ENCODE peak calls at places on chromosomes 7 and 10, in ten cellular contexts. B is epithelial cell of esophagus, Y is H9, J is mesothelial cell of epicardium, D is testis, Q is upper lobe of right lung, P is heart left ventricle, N is type B pancreatic cell, F is ovary, H is fibroblast of the aortic adventitia. E is an unnamed sample.

GRCh38 chr7:116910367-116910766 is 42.9 kb upstream of the ST7 start:
- DNase-seq in P (no peak), Q (no peak), N (no peak), H (no peak), J (no peak), Y (no peak), F (no peak), B (no peak), D (no peak), E (no peak)

GRCh38 chr7:93551063-93551895 is 23.2 kb downstream of the CALCR start:
- DNase-seq in H (peak), Q (no peak), J (no peak), F (no peak), B (peak), D (peak), P (no peak), N (no peak), Y (no peak), E (no peak)

GRCh38 chr7:7707756-7708310 is 10.6 kb downstream of the RPA3 start:
- DNase-seq in B (peak), N (no peak), F (no peak), J (no peak), H (peak), Q (no peak), D (no peak), P (no peak), Y (no peak), E (no peak)

GRCh38 chr7:22662490-22663145 is 64.4 kb upstream of the IL6 start:
- DNase-seq in J (no peak), H (no peak), B (no peak), D (no peak), P (no peak), Y (no peak), Q (no peak), F (no peak), N (no peak), E (no peak)

GRCh38 chr10:5559642-5560141 is 34.9 kb downstream of the CALML3 start:
- DNase-seq in Y (no peak), D (no peak), H (peak), J (no peak), Q (no peak), P (no peak), B (no peak), N (no peak), F (no peak), E (no peak)

GRCh38 chr10:51706225-51706624 is 6.8 kb upstream of the CSTF2T start:
- DNase-seq in N (no peak), J (no peak), B (no peak), Q (no peak), F (peak), P (peak), Y (no peak), H (peak), D (peak), E (no peak)

GRCh38 chr7:77979219-77979618 is 180.6 kb downstream of the PHTF2 start:
- DNase-seq in D (no peak), B (peak), P (no peak), H (no peak), J (no peak), Y (no peak), Q (no peak), F (no peak), N (no peak), E (no peak)

GRCh38 chr7:150444674-150445365 is 5.6 kb upstream of the GIMAP8 start:
- DNase-seq in Y (no peak), P (no peak), F (no peak), Q (no peak), B (no peak), H (no peak), D (no peak), J (no peak), N (no peak), E (no peak)

GRCh38 chr10:124323806-124324205 is 94.9 kb downstream of the OAT start:
- DNase-seq in B (no peak), H (no peak), N (no peak), Q (peak), J (no peak), F (no peak), P (no peak), Y (no peak), D (no peak), E (no peak)

GRCh38 chr7:106029941-106030340 is 66.9 kb downstream of the CDHR3 start:
- DNase-seq in P (no peak), B (no peak), F (no peak), J (no peak), N (no peak), D (no peak), Q (no peak), H (no peak), Y (no peak), E (no peak)

GRCh38 chr7:101659706-101660105 is 30.6 kb upstream of the MYL10 start:
- DNase-seq in B (no peak), N (no peak), P (no peak), D (no peak), H (no peak), J (no peak), Q (no peak), Y (no peak), F (no peak), E (no peak)

GRCh38 chr10:11866199-11866925 is 43.2 kb downstream of the PROSER2 start:
- DNase-seq in J (no peak), Y (no peak), Q (no peak), D (no peak), H (no peak), F (no peak), B (no peak), N (no peak), P (no peak), E (no peak)

GRCh38 chr7:155871211-155871610 is 58.9 kb upstream of the SHH start:
- DNase-seq in D (no peak), Y (peak), F (no peak), Q (no peak), H (no peak), N (no peak), B (no peak), J (no peak), P (no peak), E (no peak)

GRCh38 chr7:31702354-31702753 is 15.3 kb downstream of the PPP1R17 start:
- DNase-seq in B (no peak), H (no peak), P (no peak), D (no peak), Y (no peak), N (no peak), J (no peak), Q (no peak), F (no peak), E (no peak)

GRCh38 chr7:28586736-28587135 is 174.4 kb downstream of the CREB5 start:
- DNase-seq in F (no peak), N (no peak), Q (no peak), Y (no peak), J (no peak), D (no peak), P (no peak), H (no peak), B (peak), E (no peak)

GRCh38 chr10:119396008-119396708 is 146.4 kb downstream of the RGS10 start:
- DNase-seq in B (no peak), D (no peak), F (no peak), N (no peak), Q (no peak), H (no peak), J (no peak), P (no peak), Y (no peak), E (no peak)

GRCh38 chr7:27602766-27603165 is 59.9 kb downstream of the HIBADH start:
- DNase-seq in N (no peak), F (no peak), D (no peak), J (no peak), P (no peak), B (no peak), Y (peak), H (no peak), Q (no peak), E (no peak)

GRCh38 chr10:71372882-71373495 is 23.7 kb upstream of the CDH23 start:
- DNase-seq in D (no peak), F (no peak), J (no peak), N (no peak), P (no peak), B (no peak), Y (no peak), Q (no peak), H (no peak), E (no peak)

GRCh38 chr10:44056947-44057811 is 327.7 kb downstream of the CXCL12 start:
- DNase-seq in P (no peak), J (no peak), D (no peak), F (no peak), H (no peak), Q (no peak), B (no peak), N (no peak), Y (no peak), E (no peak)

GRCh38 chr10:111344804-111345203 is 268.0 kb downstream of the ADRA2A start:
- DNase-seq in Y (peak), P (no peak), B (peak), J (no peak), H (no peak), F (no peak), N (no peak), Q (no peak), D (no peak), E (no peak)

GRCh38 chr10:110446954-110447608 is 50.6 kb upstream of the DUSP5 start:
- DNase-seq in Y (no peak), P (peak), J (no peak), F (no peak), Q (peak), B (peak), N (no peak), H (peak), D (no peak), E (peak)

GRCh38 chr7:4803397-4804241 is 28.2 kb downstream of the AP5Z1 start:
- DNase-seq in Q (no peak), F (no peak), N (no peak), J (no peak), H (no peak), D (no peak), B (no peak), Y (peak), P (no peak), E (no peak)

GRCh38 chr10:46096426-46096825 is 50.4 kb upstream of the MSMB start:
- DNase-seq in N (no peak), F (no peak), B (no peak), P (no peak), J (no peak), H (no peak), D (no peak), Y (no peak), Q (no peak), E (no peak)

GRCh38 chr7:18680576-18680975 is 185.0 kb downstream of the HDAC9 start:
- DNase-seq in J (no peak), D (no peak), F (no peak), Q (no peak), B (no peak), Y (no peak), P (no peak), N (no peak), H (no peak), E (no peak)

GRCh38 chr7:106285801-106286492 is 1.2 kb upstream of the NAMPT start:
- DNase-seq in Y (no peak), B (no peak), N (no peak), Q (no peak), P (no peak), F (peak), D (no peak), H (peak), J (no peak), E (no peak)

GRCh38 chr7:124765401-124766352 is at the start of gene GPR37:
- DNase-seq in J (peak), P (peak), N (peak), Q (peak), Y (peak), D (peak), B (peak), F (no peak), H (peak), E (no peak)

GRCh38 chr10:52729259-52730104 is 43.1 kb downstream of the MBL2 start:
- DNase-seq in F (no peak), J (no peak), D (no peak), B (peak), P (no peak), Y (no peak), N (no peak), Q (no peak), H (peak), E (no peak)

GRCh38 chr10:121426307-121426706 is 171.9 kb downstream of the FGFR2 start:
- DNase-seq in B (no peak), N (no peak), Q (no peak), P (no peak), H (no peak), D (no peak), F (no peak), Y (peak), J (no peak), E (no peak)

GRCh38 chr10:69553328-69553727 is 19.9 kb downstream of the NEUROG3 start:
- DNase-seq in N (no peak), D (no peak), P (no peak), F (no peak), J (no peak), H (no peak), Q (no peak), B (no peak), Y (no peak), E (no peak)

GRCh38 chr10:104406715-104407517 is 53.3 kb downstream of the CFAP58 start:
- DNase-seq in J (no peak), B (peak), F (no peak), Y (no peak), H (peak), Q (no peak), D (no peak), P (no peak), N (no peak), E (no peak)

GRCh38 chr7:85773116-85773783 is 586.4 kb upstream of the SEMA3D start:
- DNase-seq in H (peak), P (no peak), N (no peak), F (no peak), Y (no peak), B (peak), J (no peak), D (no peak), Q (no peak), E (no peak)

GRCh38 chr7:15057272-15057671 is 154.7 kb upstream of the DGKB start:
- DNase-seq in F (no peak), Y (no peak), N (no peak), D (no peak), H (no peak), P (no peak), Q (no peak), B (no peak), J (no peak), E (no peak)

GRCh38 chr7:123941391-123942180 is 16.5 kb downstream of the SPAM1 start:
- DNase-seq in Q (no peak), P (no peak), N (no peak), B (peak), H (no peak), D (no peak), F (no peak), Y (no peak), J (no peak), E (no peak)

GRCh38 chr7:156603004-156603403 is 37.6 kb upstream of the RNF32 start:
- DNase-seq in B (no peak), F (no peak), Y (no peak), H (no peak), N (no peak), P (no peak), Q (no peak), J (no peak), D (no peak), E (no peak)

GRCh38 chr10:70592186-70592735 is 10.3 kb downstream of the PRF1 start:
- DNase-seq in N (peak), H (no peak), P (no peak), Q (no peak), B (no peak), D (no peak), J (no peak), F (no peak), Y (no peak), E (no peak)

GRCh38 chr10:49361735-49362568 is 33.9 kb downstream of the DRGX start:
- DNase-seq in Q (no peak), D (no peak), J (no peak), B (no peak), H (no peak), N (peak), Y (no peak), P (no peak), F (no peak), E (no peak)

GRCh38 chr10:26468291-26468690 is 30.1 kb downstream of the APBB1IP start:
- DNase-seq in P (no peak), Y (no peak), B (no peak), N (no peak), D (no peak), H (peak), Q (no peak), F (no peak), J (no peak), E (no peak)

DNA sequence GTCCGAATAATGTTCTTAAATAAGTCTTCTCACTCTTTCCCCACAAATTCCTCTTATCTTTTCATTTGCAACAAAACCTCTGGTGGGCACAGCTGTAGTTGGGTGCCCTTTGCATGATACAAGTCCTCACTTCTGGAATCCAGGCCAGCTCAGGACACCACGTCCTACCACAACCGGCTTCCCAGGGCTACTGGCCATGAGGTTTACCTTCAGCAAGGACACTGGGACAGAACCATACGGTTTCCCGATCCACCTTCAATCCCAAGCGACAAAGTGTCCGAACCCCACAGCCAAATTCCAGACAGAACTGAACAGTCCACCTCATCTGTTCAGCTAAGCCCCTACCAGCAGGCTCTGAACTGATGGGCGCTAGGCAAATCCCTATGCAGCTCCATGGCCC is 174.6 kb downstream of the FAM107B start:
- DNase-seq in B (no peak), H (no peak), Q (no peak), F (no peak), D (no peak), Y (peak), P (no peak), J (no peak), N (no peak), E (no peak)
- TF ChIP-seq CTCF in B (no peak), H (no peak), Q (no peak), F (no peak), D (no peak), Y (no peak), P (no peak), J (no peak), N (no peak), E (no peak)

DNA sequence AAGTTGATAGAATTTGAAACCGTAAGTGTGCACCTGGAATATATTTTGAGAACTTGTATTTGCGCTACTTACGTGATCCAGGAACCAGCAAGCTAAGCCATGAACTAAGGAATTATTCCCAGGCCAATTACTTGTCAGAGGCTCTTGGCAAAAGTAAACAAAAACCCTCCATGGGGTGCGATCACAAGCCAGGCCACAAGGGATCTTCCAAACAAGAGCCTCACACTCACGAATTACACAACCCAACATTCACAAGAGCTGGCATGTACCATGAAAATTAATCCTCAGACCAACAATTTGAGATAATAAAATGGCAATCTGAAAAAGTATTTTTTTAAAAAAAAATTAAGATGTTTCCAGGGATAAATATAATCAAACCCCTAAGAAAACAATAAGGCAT is 467.0 kb upstream of the AKR1E2 start:
- DNase-seq in P (no peak), H (peak), J (no peak), F (no peak), D (no peak), Q (no peak), B (peak), Y (peak), N (no peak), E (no peak)
- TF ChIP-seq CTCF in P (no peak), H (no peak), J (no peak), F (no peak), D (no peak), Q (no peak), B (peak), Y (peak), N (peak), E (no peak)

GRCh38 chr10:74238031-74238431 is 87.0 kb downstream of the ADK start:
- DNase-seq in B (peak), H (peak), D (no peak), F (no peak), J (no peak), N (no peak), Y (no peak), Q (peak), P (no peak), E (no peak)

GRCh38 chr10:74231375-74231774 is 80.4 kb downstream of the ADK start:
- DNase-seq in J (no peak), B (peak), Q (no peak), F (no peak), P (no peak), D (no peak), N (no peak), H (peak), Y (no peak), E (no peak)

GRCh38 chr10:74233281-74233680 is 82.3 kb downstream of the ADK start:
- DNase-seq in Q (no peak), J (no peak), N (no peak), H (no peak), F (no peak), Y (no peak), D (no peak), P (no peak), B (no peak), E (no peak)

DNA sequence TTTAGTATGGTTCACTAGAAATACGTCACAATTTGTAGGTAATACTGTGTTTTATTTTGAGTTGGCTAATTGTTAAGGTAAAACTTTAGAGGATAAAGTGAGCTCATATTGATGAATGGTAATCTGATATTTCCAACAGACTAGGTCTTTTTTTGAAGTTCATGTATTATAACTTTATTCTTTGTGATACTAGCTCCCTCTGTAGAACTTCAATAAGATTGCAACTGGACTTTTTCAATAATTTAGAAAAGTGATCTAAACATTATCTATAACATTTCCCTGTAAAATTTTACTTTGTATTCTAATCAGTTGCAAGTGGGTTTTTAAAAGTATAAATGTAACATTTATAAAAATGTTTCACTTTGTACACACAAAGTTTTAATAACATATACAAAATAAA is 83.5 kb downstream of the ADK start:
- DNase-seq in B (no peak), Y (no peak), Q (no peak), J (no peak), D (no peak), F (no peak), H (peak), P (no peak), N (no peak), E (no peak)
- TF ChIP-seq CTCF in B (peak), Y (peak), Q (peak), J (peak), D (no peak), F (no peak), H (peak), P (peak), N (peak), E (peak)

GRCh38 chr7:13115157-13115772 is 427.8 kb downstream of the ARL4A start:
- DNase-seq in B (no peak), P (no peak), H (peak), F (no peak), Y (no peak), N (no peak), D (no peak), Q (no peak), J (no peak), E (no peak)
- TF ChIP-seq CTCF in B (no peak), P (no peak), H (no peak), F (no peak), Y (no peak), N (no peak), D (no peak), Q (no peak), J (no peak), E (no peak)

GRCh38 chr7:38411404-38411803 is 138.0 kb upstream of the TARP start:
- DNase-seq in Y (peak), P (no peak), B (peak), Q (no peak), F (no peak), J (no peak), H (peak), D (no peak), N (no peak), E (no peak)
- TF ChIP-seq CTCF in Y (peak), P (no peak), B (peak), Q (peak), F (no peak), J (no peak), H (peak), D (no peak), N (peak), E (no peak)

GRCh38 chr10:8665322-8665721 is 610.8 kb downstream of the GATA3 start:
- DNase-seq in P (no peak), Q (no peak), D (no peak), J (no peak), Y (no peak), B (peak), F (no peak), H (no peak), N (no peak), E (no peak)
- TF ChIP-seq CTCF in P (no peak), Q (no peak), D (no peak), J (no peak), Y (no peak), B (no peak), F (no peak), H (no peak), N (no peak), E (no peak)

E was measured in natural killer cell.